ENCODE peak calls at places on chromosomes 11 and 22, in ten cellular contexts. One of them, this sample, is unnamed.

GRCh38 chr11:77884186-77884828 is 63.4 kb downstream of the AAMDC start:
- DNase-seq in CD4-positive, alpha-beta memory T cell: no peak
- DNase-seq in EL: peak
- DNase-seq in caudate nucleus: no peak
- DNase-seq in mucosa of gallbladder: no peak
- DNase-seq in activated CD4-positive, alpha-beta T cell treated with anti-CD3 and anti-CD28 coated beads for 4 hours: no peak
- DNase-seq in activated naive CD8-positive, alpha-beta T cell treated with anti-CD3 and anti-CD28 coated beads for 36 hours: no peak
- DNase-seq in EH: peak
- DNase-seq in SK-N-DZ: no peak
- DNase-seq in epithelial cell of esophagus: no peak
- DNase-seq in this sample: no peak

GRCh38 chr11:46725338-46726205 is 6.6 kb downstream of the F2 start:
- DNase-seq in activated naive CD8-positive, alpha-beta T cell treated with anti-CD3 and anti-CD28 coated beads for 36 hours: no peak
- DNase-seq in activated CD4-positive, alpha-beta T cell treated with anti-CD3 and anti-CD28 coated beads for 4 hours: no peak
- DNase-seq in EL: no peak
- DNase-seq in mucosa of gallbladder: no peak
- DNase-seq in epithelial cell of esophagus: no peak
- DNase-seq in EH: no peak
- DNase-seq in CD4-positive, alpha-beta memory T cell: no peak
- DNase-seq in caudate nucleus: no peak
- DNase-seq in SK-N-DZ: no peak
- DNase-seq in this sample: no peak

GRCh38 chr11:21888814-21889213 is 304.1 kb upstream of the ANO5 start:
- DNase-seq in CD4-positive, alpha-beta memory T cell: no peak
- DNase-seq in activated CD4-positive, alpha-beta T cell treated with anti-CD3 and anti-CD28 coated beads for 4 hours: no peak
- DNase-seq in mucosa of gallbladder: no peak
- DNase-seq in SK-N-DZ: no peak
- DNase-seq in epithelial cell of esophagus: peak
- DNase-seq in activated naive CD8-positive, alpha-beta T cell treated with anti-CD3 and anti-CD28 coated beads for 36 hours: no peak
- DNase-seq in caudate nucleus: no peak
- DNase-seq in EH: no peak
- DNase-seq in EL: no peak
- DNase-seq in this sample: no peak

GRCh38 chr11:100629671-100630070 is 57.4 kb upstream of the ARHGAP42 start:
- DNase-seq in CD4-positive, alpha-beta memory T cell: no peak
- DNase-seq in activated naive CD8-positive, alpha-beta T cell treated with anti-CD3 and anti-CD28 coated beads for 36 hours: no peak
- DNase-seq in EH: no peak
- DNase-seq in EL: no peak
- DNase-seq in epithelial cell of esophagus: peak
- DNase-seq in caudate nucleus: no peak
- DNase-seq in activated CD4-positive, alpha-beta T cell treated with anti-CD3 and anti-CD28 coated beads for 4 hours: no peak
- DNase-seq in mucosa of gallbladder: no peak
- DNase-seq in SK-N-DZ: no peak
- DNase-seq in this sample: no peak

GRCh38 chr11:35491231-35491871 is 34.1 kb downstream of the PAMR1 start:
- DNase-seq in caudate nucleus: no peak
- DNase-seq in activated naive CD8-positive, alpha-beta T cell treated with anti-CD3 and anti-CD28 coated beads for 36 hours: no peak
- DNase-seq in SK-N-DZ: no peak
- DNase-seq in activated CD4-positive, alpha-beta T cell treated with anti-CD3 and anti-CD28 coated beads for 4 hours: no peak
- DNase-seq in EH: peak
- DNase-seq in epithelial cell of esophagus: no peak
- DNase-seq in mucosa of gallbladder: no peak
- DNase-seq in CD4-positive, alpha-beta memory T cell: no peak
- DNase-seq in EL: peak
- DNase-seq in this sample: no peak

GRCh38 chr11:134584001-134584561 is 172.0 kb upstream of the B3GAT1 start:
- DNase-seq in EH: no peak
- DNase-seq in CD4-positive, alpha-beta memory T cell: no peak
- DNase-seq in activated CD4-positive, alpha-beta T cell treated with anti-CD3 and anti-CD28 coated beads for 4 hours: no peak
- DNase-seq in epithelial cell of esophagus: no peak
- DNase-seq in activated naive CD8-positive, alpha-beta T cell treated with anti-CD3 and anti-CD28 coated beads for 36 hours: no peak
- DNase-seq in mucosa of gallbladder: no peak
- DNase-seq in SK-N-DZ: no peak
- DNase-seq in caudate nucleus: no peak
- DNase-seq in EL: no peak
- DNase-seq in this sample: no peak

GRCh38 chr11:63767415-63768231 is 952 bp downstream of the ZFTA start:
- DNase-seq in EH: peak
- DNase-seq in activated naive CD8-positive, alpha-beta T cell treated with anti-CD3 and anti-CD28 coated beads for 36 hours: peak
- DNase-seq in SK-N-DZ: peak
- DNase-seq in activated CD4-positive, alpha-beta T cell treated with anti-CD3 and anti-CD28 coated beads for 4 hours: peak
- DNase-seq in EL: peak
- DNase-seq in mucosa of gallbladder: peak
- DNase-seq in epithelial cell of esophagus: peak
- DNase-seq in caudate nucleus: no peak
- DNase-seq in CD4-positive, alpha-beta memory T cell: peak
- DNase-seq in this sample: peak

GRCh38 chr11:12090061-12090572 is 20.3 kb upstream of the MICAL2 start:
- DNase-seq in caudate nucleus: no peak
- DNase-seq in EL: peak
- DNase-seq in epithelial cell of esophagus: peak
- DNase-seq in activated CD4-positive, alpha-beta T cell treated with anti-CD3 and anti-CD28 coated beads for 4 hours: no peak
- DNase-seq in CD4-positive, alpha-beta memory T cell: no peak
- DNase-seq in EH: peak
- DNase-seq in SK-N-DZ: no peak
- DNase-seq in mucosa of gallbladder: no peak
- DNase-seq in activated naive CD8-positive, alpha-beta T cell treated with anti-CD3 and anti-CD28 coated beads for 36 hours: no peak
- DNase-seq in this sample: no peak

GRCh38 chr11:69416123-69416475 is 65.4 kb upstream of the LINC01488 start:
- DNase-seq in EH: no peak
- DNase-seq in activated naive CD8-positive, alpha-beta T cell treated with anti-CD3 and anti-CD28 coated beads for 36 hours: no peak
- DNase-seq in CD4-positive, alpha-beta memory T cell: no peak
- DNase-seq in SK-N-DZ: no peak
- DNase-seq in EL: no peak
- DNase-seq in caudate nucleus: no peak
- DNase-seq in epithelial cell of esophagus: no peak
- DNase-seq in mucosa of gallbladder: no peak
- DNase-seq in activated CD4-positive, alpha-beta T cell treated with anti-CD3 and anti-CD28 coated beads for 4 hours: no peak
- DNase-seq in this sample: no peak

GRCh38 chr11:68181719-68182451 is 31.2 kb downstream of the KMT5B start:
- DNase-seq in CD4-positive, alpha-beta memory T cell: no peak
- DNase-seq in mucosa of gallbladder: no peak
- DNase-seq in activated CD4-positive, alpha-beta T cell treated with anti-CD3 and anti-CD28 coated beads for 4 hours: no peak
- DNase-seq in epithelial cell of esophagus: peak
- DNase-seq in EL: no peak
- DNase-seq in activated naive CD8-positive, alpha-beta T cell treated with anti-CD3 and anti-CD28 coated beads for 36 hours: no peak
- DNase-seq in SK-N-DZ: no peak
- DNase-seq in EH: peak
- DNase-seq in caudate nucleus: no peak
- DNase-seq in this sample: no peak

GRCh38 chr11:104907521-104908185 is 9.4 kb upstream of the CASP12 start:
- DNase-seq in mucosa of gallbladder: no peak
- DNase-seq in activated CD4-positive, alpha-beta T cell treated with anti-CD3 and anti-CD28 coated beads for 4 hours: no peak
- DNase-seq in CD4-positive, alpha-beta memory T cell: no peak
- DNase-seq in epithelial cell of esophagus: no peak
- DNase-seq in caudate nucleus: no peak
- DNase-seq in activated naive CD8-positive, alpha-beta T cell treated with anti-CD3 and anti-CD28 coated beads for 36 hours: no peak
- DNase-seq in EL: peak
- DNase-seq in EH: peak
- DNase-seq in SK-N-DZ: no peak
- DNase-seq in this sample: no peak

GRCh38 chr11:72683782-72684200 is 9.6 kb upstream of the PDE2A start:
- DNase-seq in CD4-positive, alpha-beta memory T cell: peak
- DNase-seq in EL: peak
- DNase-seq in caudate nucleus: peak
- DNase-seq in mucosa of gallbladder: peak
- DNase-seq in activated naive CD8-positive, alpha-beta T cell treated with anti-CD3 and anti-CD28 coated beads for 36 hours: peak
- DNase-seq in SK-N-DZ: peak
- DNase-seq in EH: peak
- DNase-seq in epithelial cell of esophagus: peak
- DNase-seq in activated CD4-positive, alpha-beta T cell treated with anti-CD3 and anti-CD28 coated beads for 4 hours: peak
- DNase-seq in this sample: peak

GRCh38 chr22:26444777-26445176 is 15.7 kb downstream of the ASPHD2 start:
- DNase-seq in activated CD4-positive, alpha-beta T cell treated with anti-CD3 and anti-CD28 coated beads for 4 hours: no peak
- DNase-seq in EH: no peak
- DNase-seq in EL: no peak
- DNase-seq in caudate nucleus: no peak
- DNase-seq in mucosa of gallbladder: no peak
- DNase-seq in CD4-positive, alpha-beta memory T cell: no peak
- DNase-seq in SK-N-DZ: no peak
- DNase-seq in activated naive CD8-positive, alpha-beta T cell treated with anti-CD3 and anti-CD28 coated beads for 36 hours: no peak
- DNase-seq in epithelial cell of esophagus: no peak
- DNase-seq in this sample: no peak

GRCh38 chr11:12086271-12087074 is 23.9 kb upstream of the MICAL2 start:
- DNase-seq in epithelial cell of esophagus: peak
- DNase-seq in activated CD4-positive, alpha-beta T cell treated with anti-CD3 and anti-CD28 coated beads for 4 hours: no peak
- DNase-seq in CD4-positive, alpha-beta memory T cell: no peak
- DNase-seq in EL: peak
- DNase-seq in EH: peak
- DNase-seq in caudate nucleus: no peak
- DNase-seq in mucosa of gallbladder: no peak
- DNase-seq in SK-N-DZ: no peak
- DNase-seq in activated naive CD8-positive, alpha-beta T cell treated with anti-CD3 and anti-CD28 coated beads for 36 hours: no peak
- DNase-seq in this sample: no peak

GRCh38 chr11:47768090-47768620 is 1.0 kb upstream of the FNBP4 start:
- DNase-seq in caudate nucleus: peak
- DNase-seq in mucosa of gallbladder: peak
- DNase-seq in EL: peak
- DNase-seq in CD4-positive, alpha-beta memory T cell: peak
- DNase-seq in epithelial cell of esophagus: peak
- DNase-seq in SK-N-DZ: peak
- DNase-seq in activated naive CD8-positive, alpha-beta T cell treated with anti-CD3 and anti-CD28 coated beads for 36 hours: peak
- DNase-seq in EH: peak
- DNase-seq in activated CD4-positive, alpha-beta T cell treated with anti-CD3 and anti-CD28 coated beads for 4 hours: peak
- DNase-seq in this sample: peak

GRCh38 chr11:75461136-75461535 is 28.1 kb upstream of the KLHL35 start:
- DNase-seq in epithelial cell of esophagus: no peak
- DNase-seq in activated naive CD8-positive, alpha-beta T cell treated with anti-CD3 and anti-CD28 coated beads for 36 hours: no peak
- DNase-seq in mucosa of gallbladder: no peak
- DNase-seq in EL: peak
- DNase-seq in activated CD4-positive, alpha-beta T cell treated with anti-CD3 and anti-CD28 coated beads for 4 hours: no peak
- DNase-seq in caudate nucleus: no peak
- DNase-seq in CD4-positive, alpha-beta memory T cell: no peak
- DNase-seq in EH: peak
- DNase-seq in SK-N-DZ: no peak
- DNase-seq in this sample: no peak

GRCh38 chr22:32723632-32724031 is 77.9 kb upstream of the TIMP3 start:
- DNase-seq in EL: peak
- DNase-seq in SK-N-DZ: no peak
- DNase-seq in mucosa of gallbladder: peak
- DNase-seq in CD4-positive, alpha-beta memory T cell: peak
- DNase-seq in epithelial cell of esophagus: peak
- DNase-seq in caudate nucleus: no peak
- DNase-seq in activated naive CD8-positive, alpha-beta T cell treated with anti-CD3 and anti-CD28 coated beads for 36 hours: peak
- DNase-seq in activated CD4-positive, alpha-beta T cell treated with anti-CD3 and anti-CD28 coated beads for 4 hours: peak
- DNase-seq in EH: peak
- DNase-seq in this sample: peak

GRCh38 chr22:31944700-31945477 is 554 bp downstream of the YWHAH start:
- DNase-seq in activated naive CD8-positive, alpha-beta T cell treated with anti-CD3 and anti-CD28 coated beads for 36 hours: no peak
- DNase-seq in EH: peak
- DNase-seq in activated CD4-positive, alpha-beta T cell treated with anti-CD3 and anti-CD28 coated beads for 4 hours: peak
- DNase-seq in SK-N-DZ: no peak
- DNase-seq in mucosa of gallbladder: peak
- DNase-seq in CD4-positive, alpha-beta memory T cell: no peak
- DNase-seq in EL: peak
- DNase-seq in caudate nucleus: no peak
- DNase-seq in epithelial cell of esophagus: no peak
- DNase-seq in this sample: peak

This sample was measured in frontal cortex.